ENCODE peak calls at places on chromosome X, in eight cellular contexts. One of them, this sample, is unnamed.

GRCh38 chrX:136457303-136457917 is 30.3 kb upstream of the BRS3 start:
- DNase-seq in breast epithelium: no peak
- DNase-seq in tibial nerve: peak; percentile 26
- DNase-seq in IMR-90: no peak
- DNase-seq in AG09309: no peak
- DNase-seq in coronary artery: no peak
- DNase-seq in pancreas: no peak
- DNase-seq in psoas muscle: no peak
- DNase-seq in this sample: no peak

GRCh38 chrX:68433155-68433980 is at the start of gene OPHN1:
- DNase-seq in AG09309: peak; percentile 16
- DNase-seq in tibial nerve: peak; percentile 59
- DNase-seq in psoas muscle: peak; percentile 78
- DNase-seq in IMR-90: peak; percentile 74
- DNase-seq in coronary artery: peak; percentile 80
- DNase-seq in pancreas: peak; percentile 77
- DNase-seq in breast epithelium: peak; percentile 68
- DNase-seq in this sample: no peak

GRCh38 chrX:72498782-72499181 is 73.9 kb downstream of the HDAC8 start:
- DNase-seq in psoas muscle: no peak
- DNase-seq in tibial nerve: no peak
- DNase-seq in pancreas: no peak
- DNase-seq in IMR-90: no peak
- DNase-seq in AG09309: no peak
- DNase-seq in coronary artery: no peak
- DNase-seq in breast epithelium: no peak
- DNase-seq in this sample: no peak

GRCh38 chrX:16633754-16634153 is 16.2 kb upstream of the S100G start:
- DNase-seq in pancreas: no peak
- DNase-seq in coronary artery: no peak
- DNase-seq in AG09309: no peak
- DNase-seq in psoas muscle: no peak
- DNase-seq in tibial nerve: no peak
- DNase-seq in IMR-90: peak; percentile 50
- DNase-seq in breast epithelium: no peak
- DNase-seq in this sample: no peak

GRCh38 chrX:1533083-1533482 is 3.9 kb downstream of the P2RY8 start:
- DNase-seq in psoas muscle: no peak
- DNase-seq in tibial nerve: no peak
- DNase-seq in AG09309: no peak
- DNase-seq in coronary artery: no peak
- DNase-seq in pancreas: no peak
- DNase-seq in IMR-90: no peak
- DNase-seq in breast epithelium: no peak
- DNase-seq in this sample: no peak

GRCh38 chrX:9379697-9380551 is 84.9 kb upstream of the TBL1X start:
- DNase-seq in coronary artery: no peak
- DNase-seq in psoas muscle: no peak
- DNase-seq in AG09309: no peak
- DNase-seq in tibial nerve: no peak
- DNase-seq in IMR-90: peak; percentile 61
- DNase-seq in pancreas: no peak
- DNase-seq in breast epithelium: no peak
- DNase-seq in this sample: peak; percentile 25

GRCh38 chrX:118360429-118361125 is 14.7 kb downstream of the WDR44 start:
- DNase-seq in coronary artery: no peak
- DNase-seq in AG09309: no peak
- DNase-seq in tibial nerve: no peak
- DNase-seq in IMR-90: peak; percentile 44
- DNase-seq in pancreas: no peak
- DNase-seq in psoas muscle: no peak
- DNase-seq in breast epithelium: no peak
- DNase-seq in this sample: no peak

GRCh38 chrX:54494970-54495813 is 842 bp downstream of the FGD1 start:
- DNase-seq in IMR-90: peak; percentile 18
- DNase-seq in coronary artery: no peak
- DNase-seq in psoas muscle: peak; percentile 29
- DNase-seq in tibial nerve: no peak
- DNase-seq in pancreas: peak; percentile 68
- DNase-seq in AG09309: no peak
- DNase-seq in breast epithelium: no peak
- DNase-seq in this sample: no peak

GRCh38 chrX:85052636-85053343 is 49.1 kb downstream of the APOOL start:
- DNase-seq in pancreas: no peak
- DNase-seq in breast epithelium: no peak
- DNase-seq in IMR-90: peak; percentile 86
- DNase-seq in coronary artery: no peak
- DNase-seq in AG09309: peak; percentile 41
- DNase-seq in tibial nerve: no peak
- DNase-seq in psoas muscle: no peak
- DNase-seq in this sample: peak; percentile 6

GRCh38 chrX:5644786-5645185 is 583.9 kb downstream of the NLGN4X start:
- DNase-seq in IMR-90: no peak
- DNase-seq in coronary artery: no peak
- DNase-seq in pancreas: no peak
- DNase-seq in tibial nerve: no peak
- DNase-seq in AG09309: no peak
- DNase-seq in breast epithelium: no peak
- DNase-seq in psoas muscle: no peak
- DNase-seq in this sample: no peak

GRCh38 chrX:11073411-11073810 is 37.7 kb upstream of the HCCS start:
- DNase-seq in tibial nerve: no peak
- DNase-seq in coronary artery: no peak
- DNase-seq in IMR-90: no peak
- DNase-seq in AG09309: no peak
- DNase-seq in psoas muscle: no peak
- DNase-seq in pancreas: no peak
- DNase-seq in breast epithelium: no peak
- DNase-seq in this sample: no peak

DNA sequence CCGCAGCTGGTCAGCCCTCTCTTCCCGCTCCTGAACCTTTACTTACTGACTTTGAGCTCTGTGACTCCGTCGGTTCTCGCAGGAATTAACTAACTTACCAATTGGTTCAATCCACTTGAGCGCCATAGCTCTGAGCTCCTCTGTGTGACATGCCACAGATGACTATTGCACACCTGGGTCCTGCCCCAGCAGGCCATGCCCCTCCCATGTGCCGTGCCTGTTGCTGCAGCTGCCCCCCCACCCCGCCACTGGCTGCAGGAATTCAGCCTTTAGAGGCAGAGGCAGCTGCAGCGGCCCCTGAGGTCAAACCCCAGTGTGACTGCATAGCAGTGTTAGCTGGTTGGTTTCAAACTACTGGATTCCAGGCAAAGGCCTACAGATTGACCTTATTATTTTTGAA is 70.6 kb downstream of the MTMR1 start:
- DNase-seq in coronary artery: no peak
- DNase-seq in IMR-90: no peak
- DNase-seq in pancreas: peak; percentile 32
- DNase-seq in psoas muscle: no peak
- DNase-seq in breast epithelium: no peak
- DNase-seq in AG09309: no peak
- DNase-seq in tibial nerve: no peak
- DNase-seq in this sample: no peak
- TF ChIP-seq CTCF in coronary artery: no peak
- TF ChIP-seq CTCF in IMR-90: no peak
- TF ChIP-seq CTCF in pancreas: no peak
- TF ChIP-seq CTCF in psoas muscle: no peak
- TF ChIP-seq CTCF in breast epithelium: no peak
- TF ChIP-seq CTCF in AG09309: no peak
- TF ChIP-seq CTCF in tibial nerve: no peak
- TF ChIP-seq CTCF in this sample: no peak

GRCh38 chrX:149849787-149850186 is 31.2 kb upstream of the MAGEA8 start:
- DNase-seq in breast epithelium: no peak
- DNase-seq in IMR-90: no peak
- DNase-seq in AG09309: no peak
- DNase-seq in psoas muscle: no peak
- DNase-seq in coronary artery: no peak
- DNase-seq in pancreas: no peak
- DNase-seq in tibial nerve: no peak
- DNase-seq in this sample: no peak
- H3K4me3 ChIP-seq in breast epithelium: no peak overlapping the region
- H3K4me3 ChIP-seq in IMR-90: no peak overlapping the region
- H3K4me3 ChIP-seq in AG09309: no peak overlapping the region
- H3K4me3 ChIP-seq in psoas muscle: no peak overlapping the region
- H3K4me3 ChIP-seq in coronary artery: no peak overlapping the region
- H3K4me3 ChIP-seq in pancreas: no peak overlapping the region
- H3K4me3 ChIP-seq in tibial nerve: no peak overlapping the region
- H3K4me3 ChIP-seq in this sample: no peak overlapping the region

GRCh38 chrX:53047228-53047627 is 1.4 kb upstream of the GPR173 start:
- DNase-seq in pancreas: no peak
- DNase-seq in breast epithelium: no peak
- DNase-seq in AG09309: no peak
- DNase-seq in psoas muscle: no peak
- DNase-seq in IMR-90: peak; percentile 15
- DNase-seq in tibial nerve: no peak
- DNase-seq in coronary artery: no peak
- DNase-seq in this sample: no peak
- TF ChIP-seq CTCF in pancreas: no peak
- TF ChIP-seq CTCF in breast epithelium: no peak
- TF ChIP-seq CTCF in AG09309: peak; percentile 39
- TF ChIP-seq CTCF in psoas muscle: no peak
- TF ChIP-seq CTCF in IMR-90: peak; percentile 45
- TF ChIP-seq CTCF in tibial nerve: no peak
- TF ChIP-seq CTCF in coronary artery: no peak
- TF ChIP-seq CTCF in this sample: peak; percentile 42

GRCh38 chrX:48468247-48468671 is 1.8 kb downstream of the SLC38A5 start:
- DNase-seq in psoas muscle: no peak
- DNase-seq in pancreas: peak; percentile 76
- DNase-seq in AG09309: no peak
- DNase-seq in tibial nerve: no peak
- DNase-seq in coronary artery: no peak
- DNase-seq in breast epithelium: no peak
- DNase-seq in IMR-90: no peak
- DNase-seq in this sample: no peak
- H3K4me3 ChIP-seq in psoas muscle: peak overlapping the region; percentile 5
- H3K4me3 ChIP-seq in pancreas: peak overlapping the region; percentile 41
- H3K4me3 ChIP-seq in AG09309: peak overlapping the region; percentile 37
- H3K4me3 ChIP-seq in tibial nerve: peak overlapping the region; percentile 13
- H3K4me3 ChIP-seq in coronary artery: peak overlapping the region; percentile 59
- H3K4me3 ChIP-seq in breast epithelium: peak overlapping the region; percentile 28
- H3K4me3 ChIP-seq in IMR-90: peak overlapping the region; percentile 30
- H3K4me3 ChIP-seq in this sample: peak overlapping the region; percentile 33

GRCh38 chrX:70656304-70656703 is 211.7 kb downstream of the DLG3 start:
- DNase-seq in pancreas: no peak
- DNase-seq in tibial nerve: no peak
- DNase-seq in psoas muscle: no peak
- DNase-seq in breast epithelium: no peak
- DNase-seq in coronary artery: no peak
- DNase-seq in IMR-90: no peak
- DNase-seq in AG09309: no peak
- DNase-seq in this sample: no peak
- TF ChIP-seq CTCF in pancreas: no peak
- TF ChIP-seq CTCF in tibial nerve: no peak
- TF ChIP-seq CTCF in psoas muscle: no peak
- TF ChIP-seq CTCF in breast epithelium: no peak
- TF ChIP-seq CTCF in coronary artery: no peak
- TF ChIP-seq CTCF in IMR-90: no peak
- TF ChIP-seq CTCF in AG09309: no peak
- TF ChIP-seq CTCF in this sample: no peak

GRCh38 chrX:46580613-46581012 is 7.0 kb downstream of the CHST7 start:
- DNase-seq in AG09309: no peak
- DNase-seq in IMR-90: no peak
- DNase-seq in coronary artery: no peak
- DNase-seq in tibial nerve: no peak
- DNase-seq in breast epithelium: no peak
- DNase-seq in psoas muscle: no peak
- DNase-seq in pancreas: no peak
- DNase-seq in this sample: no peak

GRCh38 chrX:46579250-46579649 is 5.7 kb downstream of the CHST7 start:
- DNase-seq in coronary artery: no peak
- DNase-seq in psoas muscle: no peak
- DNase-seq in AG09309: no peak
- DNase-seq in IMR-90: no peak
- DNase-seq in pancreas: no peak
- DNase-seq in tibial nerve: no peak
- DNase-seq in breast epithelium: no peak
- DNase-seq in this sample: no peak

GRCh38 chrX:46587158-46587557 is 13.6 kb downstream of the CHST7 start:
- DNase-seq in breast epithelium: no peak
- DNase-seq in tibial nerve: no peak
- DNase-seq in IMR-90: peak; percentile 66
- DNase-seq in pancreas: no peak
- DNase-seq in psoas muscle: no peak
- DNase-seq in coronary artery: no peak
- DNase-seq in AG09309: no peak
- DNase-seq in this sample: no peak

GRCh38 chrX:46582325-46582724 is 8.8 kb downstream of the CHST7 start:
- DNase-seq in psoas muscle: no peak
- DNase-seq in IMR-90: peak; percentile 41
- DNase-seq in tibial nerve: no peak
- DNase-seq in breast epithelium: no peak
- DNase-seq in AG09309: no peak
- DNase-seq in pancreas: no peak
- DNase-seq in coronary artery: no peak
- DNase-seq in this sample: no peak

GRCh38 chrX:46582964-46583363 is 9.4 kb downstream of the CHST7 start:
- DNase-seq in IMR-90: peak; percentile 92
- DNase-seq in psoas muscle: no peak
- DNase-seq in tibial nerve: peak; percentile 35
- DNase-seq in breast epithelium: no peak
- DNase-seq in coronary artery: no peak
- DNase-seq in pancreas: no peak
- DNase-seq in AG09309: peak; percentile 64
- DNase-seq in this sample: no peak
- H3K4me3 ChIP-seq in IMR-90: no peak overlapping the region
- H3K4me3 ChIP-seq in psoas muscle: no peak overlapping the region
- H3K4me3 ChIP-seq in tibial nerve: no peak overlapping the region
- H3K4me3 ChIP-seq in breast epithelium: no peak overlapping the region
- H3K4me3 ChIP-seq in coronary artery: no peak overlapping the region
- H3K4me3 ChIP-seq in pancreas: no peak overlapping the region
- H3K4me3 ChIP-seq in AG09309: no peak overlapping the region
- H3K4me3 ChIP-seq in this sample: no peak overlapping the region

DNA sequence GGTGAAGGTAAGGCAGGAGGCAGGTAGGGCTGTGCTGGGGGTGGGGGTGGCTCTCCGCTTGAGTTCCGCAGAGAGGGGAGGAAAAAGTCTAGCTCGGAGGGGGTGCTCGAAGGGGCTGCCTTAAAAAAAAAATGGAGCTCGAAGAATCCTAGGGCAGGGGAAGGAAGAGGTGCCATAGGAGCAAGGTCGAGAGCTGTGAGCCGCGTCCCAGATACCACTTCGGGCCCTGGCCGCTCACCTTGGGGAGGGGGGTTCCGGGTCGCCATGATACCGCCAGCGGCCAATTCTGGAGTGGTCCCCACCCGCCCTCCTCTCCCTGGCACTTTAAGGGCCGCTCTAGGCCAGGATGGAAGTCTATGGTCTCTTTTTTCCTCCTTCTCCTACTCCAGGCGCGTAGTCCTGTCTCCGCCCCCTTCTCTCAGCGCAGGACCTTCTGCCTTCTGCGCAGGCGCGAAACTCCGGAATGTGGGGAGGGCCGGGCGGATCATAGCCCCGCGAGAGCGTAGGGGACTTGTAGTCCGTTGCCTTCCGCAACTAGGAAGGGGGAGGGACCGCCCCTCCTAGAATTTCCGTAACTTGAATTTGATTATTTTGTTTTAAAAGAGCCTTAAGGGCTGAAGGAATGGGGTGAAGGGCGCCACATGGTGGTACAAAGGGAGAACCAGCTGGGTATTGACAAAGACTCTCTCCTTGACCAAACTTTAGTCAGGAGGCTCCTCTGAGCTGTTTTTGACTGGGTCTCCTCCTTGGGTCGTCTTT is at the start of gene FUNDC1:
- DNase-seq in psoas muscle: peak; percentile 94
- DNase-seq in coronary artery: peak; percentile 93
- DNase-seq in pancreas: peak; percentile 100
- DNase-seq in IMR-90: peak; percentile 91
- DNase-seq in AG09309: peak; percentile 68
- DNase-seq in breast epithelium: peak; percentile 90
- DNase-seq in tibial nerve: peak; percentile 84
- DNase-seq in this sample: peak; percentile 75
- TF ChIP-seq CTCF in psoas muscle: peak; percentile 30
- TF ChIP-seq CTCF in coronary artery: no peak
- TF ChIP-seq CTCF in pancreas: peak; percentile 15
- TF ChIP-seq CTCF in IMR-90: peak; percentile 40
- TF ChIP-seq CTCF in AG09309: peak; percentile 37
- TF ChIP-seq CTCF in breast epithelium: no peak
- TF ChIP-seq CTCF in tibial nerve: peak; percentile 40
- TF ChIP-seq CTCF in this sample: peak; percentile 22